ENCODE peak calls at places on chromosome 3, in six cellular contexts. P is stomach, J is transverse colon, I is A549, O is suprapubic skin, T is SK-N-SH. K is an unnamed sample.

GRCh38 chr3:69411331-69411730 is 25.4 kb upstream of the FRMD4B start:
- DNase-seq in P (no peak), O (no peak), I (no peak), J (no peak), T (no peak), K (no peak)

GRCh38 chr3:104133004-104133403 is 1233.7 kb upstream of the ALCAM start:
- DNase-seq in I (no peak), O (no peak), P (no peak), J (no peak), T (no peak), K (no peak)

GRCh38 chr3:182710557-182711157 is 82.6 kb upstream of the ATP11B start:
- DNase-seq in I (peak; percentile 36), O (no peak), P (no peak), T (peak; percentile 35), J (no peak), K (no peak)

GRCh38 chr3:46482632-46483311 is 15.0 kb upstream of the RTP3 start:
- DNase-seq in T (no peak), J (no peak), P (no peak), I (no peak), O (no peak), K (no peak)

GRCh38 chr3:9846231-9846630 is 2.4 kb upstream of the RPUSD3 start:
- DNase-seq in T (no peak), J (no peak), P (no peak), I (no peak), O (no peak), K (no peak)

GRCh38 chr3:42023380-42023779 is 61.5 kb upstream of the ULK4 start:
- DNase-seq in P (no peak), O (no peak), T (no peak), J (no peak), I (no peak), K (no peak)

GRCh38 chr3:13085846-13086179 is 12.6 kb upstream of the IQSEC1 start:
- DNase-seq in I (no peak), J (no peak), O (no peak), P (no peak), T (no peak), K (no peak)

GRCh38 chr3:196193738-196194541 is 17.3 kb downstream of the ZDHHC19 start:
- DNase-seq in J (peak; percentile 79), P (peak; percentile 90), O (no peak), I (no peak), T (peak; percentile 83), K (peak; percentile 41)

GRCh38 chr3:185815391-185816282 is 9.2 kb downstream of the IGF2BP2 start:
- DNase-seq in I (no peak), O (no peak), P (no peak), J (no peak), T (no peak), K (no peak)

GRCh38 chr3:17399586-17399985 is 342.8 kb downstream of the TBC1D5 start:
- DNase-seq in O (no peak), J (no peak), I (no peak), P (no peak), T (no peak), K (no peak)

GRCh38 chr3:43690400-43691119 is at the start of gene ABHD5:
- DNase-seq in T (peak; percentile 97), J (peak; percentile 92), P (peak; percentile 93), I (peak; percentile 78), O (peak; percentile 89), K (peak; percentile 82)

GRCh38 chr3:175301741-175302140 is 442.6 kb downstream of the NAALADL2 start:
- DNase-seq in J (no peak), T (no peak), P (no peak), I (no peak), O (no peak), K (no peak)

GRCh38 chr3:104642827-104643226 is 723.9 kb upstream of the ALCAM start:
- DNase-seq in O (no peak), J (no peak), P (no peak), I (no peak), T (peak; percentile 6), K (no peak)

GRCh38 chr3:60827666-60828065 is 423.6 kb downstream of the FHIT start:
- DNase-seq in J (no peak), I (no peak), O (no peak), P (no peak), T (no peak), K (no peak)

GRCh38 chr3:17619952-17620351 is 122.5 kb downstream of the TBC1D5 start:
- DNase-seq in J (no peak), I (no peak), P (no peak), O (no peak), T (no peak), K (no peak)

GRCh38 chr3:128619146-128619890 is 31.3 kb downstream of the RPN1 start:
- DNase-seq in O (no peak), I (no peak), J (no peak), T (no peak), P (no peak), K (no peak)

GRCh38 chr3:155069729-155070128 is 10.4 kb upstream of the MME start:
- DNase-seq in J (no peak), O (no peak), I (no peak), P (no peak), T (no peak), K (no peak)

GRCh38 chr3:111744611-111745010 is 114.5 kb upstream of the PHLDB2 start:
- DNase-seq in T (no peak), I (no peak), P (no peak), O (no peak), J (no peak), K (no peak)

GRCh38 chr3:17972889-17973558 is 230.6 kb upstream of the TBC1D5 start:
- DNase-seq in I (no peak), J (no peak), P (no peak), T (no peak), O (no peak), K (no peak)

GRCh38 chr3:101184111-101184510 is 136.3 kb downstream of the IMPG2 start:
- DNase-seq in P (no peak), O (no peak), J (no peak), I (no peak), T (peak; percentile 18), K (no peak)

GRCh38 chr3:16801698-16802097 is 83.1 kb upstream of the PLCL2 start:
- DNase-seq in P (no peak), O (no peak), J (no peak), I (no peak), T (peak; percentile 13), K (no peak)

GRCh38 chr3:94522488-94522887 is 459.6 kb downstream of the NSUN3 start:
- DNase-seq in I (no peak), T (no peak), P (no peak), J (no peak), O (no peak), K (no peak)

GRCh38 chr3:146929696-146930095 is 324.6 kb upstream of the PLSCR5 start:
- DNase-seq in J (no peak), O (no peak), P (no peak), T (no peak), I (no peak), K (no peak)

GRCh38 chr3:194117114-194117845 is 18.7 kb upstream of the HES1 start:
- DNase-seq in P (peak; percentile 81), J (peak; percentile 81), I (no peak), O (no peak), T (no peak), K (no peak)

GRCh38 chr3:127660621-127661253 is 12.0 kb upstream of the ABTB1 start:
- DNase-seq in T (no peak), P (no peak), J (no peak), O (no peak), I (no peak), K (no peak)

GRCh38 chr3:29335921-29336320 is 55.0 kb downstream of the RBMS3 start:
- DNase-seq in I (no peak), P (no peak), J (no peak), T (no peak), O (no peak), K (no peak)

GRCh38 chr3:29335438-29335837 is 54.6 kb downstream of the RBMS3 start:
- DNase-seq in O (peak; percentile 70), J (peak; percentile 58), T (peak; percentile 10), P (peak; percentile 72), I (peak; percentile 51), K (peak; percentile 33)

GRCh38 chr3:29338377-29338776 is 57.5 kb downstream of the RBMS3 start:
- DNase-seq in P (no peak), O (no peak), T (no peak), I (no peak), J (no peak), K (no peak)

GRCh38 chr3:29338981-29339833 is 58.3 kb downstream of the RBMS3 start:
- DNase-seq in O (no peak), J (no peak), P (no peak), T (no peak), I (no peak), K (no peak)

GRCh38 chr3:29337565-29337964 is 56.7 kb downstream of the RBMS3 start:
- DNase-seq in I (no peak), O (no peak), J (no peak), T (no peak), P (no peak), K (no peak)
- H3K4me1 ChIP-seq in I (peaks cover 34% of the 10 kb centered on the region), O (peaks cover 34% of the 10 kb centered on the region), J (no peaks in the 10 kb centered on the region), T (peaks cover 50% of the 10 kb centered on the region), P (peaks cover 7% of the 10 kb centered on the region), K (peaks cover 47% of the 10 kb centered on the region)

GRCh38 chr3:24494616-24495333 is at the start of gene THRB:
- DNase-seq in O (peak; percentile 86), I (peak; percentile 68), T (peak; percentile 89), J (peak; percentile 77), P (peak; percentile 74), K (peak; percentile 32)
- TF ChIP-seq EP300 in O (no peak), I (no peak), T (no peak), J (no peak), P (no peak), K (peak; percentile 62)

GRCh38 chr3:191296041-191296541 is 33.1 kb upstream of the CCDC50 start:
- DNase-seq in P (no peak), J (peak; percentile 17), O (no peak), I (no peak), T (no peak), K (no peak)
- H3K4me3 ChIP-seq in P (no peak overlapping the region), J (no peak overlapping the region), O (no peak overlapping the region), I (no peak overlapping the region), T (no peak overlapping the region), K (no peak overlapping the region)

GRCh38 chr3:51682526-51682925 is 11.5 kb downstream of the TEX264 start:
- DNase-seq in T (no peak), O (no peak), J (no peak), P (no peak), I (no peak), K (no peak)

GRCh38 chr3:51683566-51683965 is 12.5 kb downstream of the TEX264 start:
- DNase-seq in P (no peak), I (no peak), T (no peak), O (no peak), J (no peak), K (no peak)

GRCh38 chr3:51681453-51681852 is 10.4 kb downstream of the TEX264 start:
- DNase-seq in O (no peak), T (no peak), J (peak; percentile 64), P (peak; percentile 34), I (no peak), K (peak; percentile 30)

GRCh38 chr3:51680663-51681230 is 9.7 kb downstream of the TEX264 start:
- DNase-seq in P (no peak), T (no peak), O (no peak), I (no peak), J (no peak), K (no peak)

DNA sequence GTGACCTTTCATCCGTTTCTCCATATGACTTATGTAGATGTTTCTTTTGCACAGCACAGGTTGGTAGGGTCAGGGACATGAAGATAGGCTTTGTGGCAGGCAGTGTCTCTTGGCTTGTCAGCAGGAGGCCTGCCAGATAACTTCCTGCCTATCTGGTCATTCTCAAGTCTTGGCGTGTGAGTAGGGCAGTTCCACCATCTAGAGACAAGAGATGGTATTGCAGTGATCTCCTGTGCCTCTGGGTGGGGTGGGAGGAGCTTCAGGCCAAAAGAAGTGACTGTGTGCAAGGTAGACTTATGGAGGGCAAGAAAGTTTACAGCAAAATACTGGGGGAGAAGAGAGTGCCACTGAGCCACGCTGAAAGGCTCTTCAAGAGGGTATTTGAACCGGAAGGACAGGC is 11.0 kb downstream of the TEX264 start:
- DNase-seq in O (no peak), I (peak; percentile 84), P (peak; percentile 56), J (peak; percentile 74), T (peak; percentile 92), K (no peak)
- H3K4me1 ChIP-seq in O (peaks cover 80% of the 10 kb centered on the region), I (peaks cover 4% of the 10 kb centered on the region), P (peaks cover 32% of the 10 kb centered on the region), J (peaks cover 13% of the 10 kb centered on the region), T (peaks cover 4% of the 10 kb centered on the region), K (peaks cover 14% of the 10 kb centered on the region)